ENCODE peak calls at places on chromosomes 16 and 17, in four cellular contexts. One of them, this sample, is unnamed.

GRCh38 chr16:84862804-84863484 is 43.2 kb downstream of the CRISPLD2 start:
- DNase-seq in CD8-positive, alpha-beta T cell: no peak
- DNase-seq in cardiac muscle cell: no peak
- DNase-seq in choroid plexus epithelial cell: peak
- DNase-seq in this sample: no peak

GRCh38 chr16:13866073-13866472 is 53.9 kb upstream of the ERCC4 start:
- DNase-seq in CD8-positive, alpha-beta T cell: peak
- DNase-seq in cardiac muscle cell: peak
- DNase-seq in choroid plexus epithelial cell: peak
- DNase-seq in this sample: peak

GRCh38 chr17:9009737-9010136 is 11.6 kb upstream of the NTN1 start:
- DNase-seq in CD8-positive, alpha-beta T cell: no peak
- DNase-seq in cardiac muscle cell: no peak
- DNase-seq in choroid plexus epithelial cell: no peak
- DNase-seq in this sample: no peak

GRCh38 chr17:30236807-30237206 is 1.3 kb upstream of the SLC6A4 start:
- DNase-seq in CD8-positive, alpha-beta T cell: no peak
- DNase-seq in cardiac muscle cell: peak
- DNase-seq in choroid plexus epithelial cell: peak
- DNase-seq in this sample: peak

GRCh38 chr17:2071024-2071385 is 16.1 kb downstream of the HIC1 start:
- DNase-seq in CD8-positive, alpha-beta T cell: no peak
- DNase-seq in cardiac muscle cell: no peak
- DNase-seq in choroid plexus epithelial cell: no peak
- DNase-seq in this sample: no peak

GRCh38 chr16:19113577-19114358 is at the start of gene ITPRIPL2:
- DNase-seq in CD8-positive, alpha-beta T cell: no peak
- DNase-seq in cardiac muscle cell: peak
- DNase-seq in choroid plexus epithelial cell: peak
- DNase-seq in this sample: peak

GRCh38 chr17:37714897-37715296 is 30.0 kb downstream of the HNF1B start:
- DNase-seq in CD8-positive, alpha-beta T cell: no peak
- DNase-seq in cardiac muscle cell: no peak
- DNase-seq in choroid plexus epithelial cell: peak
- DNase-seq in this sample: peak

GRCh38 chr16:74695450-74696422 is 4.9 kb downstream of the MLKL start:
- DNase-seq in CD8-positive, alpha-beta T cell: peak
- DNase-seq in cardiac muscle cell: peak
- DNase-seq in choroid plexus epithelial cell: peak
- DNase-seq in this sample: peak

GRCh38 chr16:84045818-84046470 is 3.3 kb upstream of the SLC38A8 start:
- DNase-seq in CD8-positive, alpha-beta T cell: no peak
- DNase-seq in cardiac muscle cell: no peak
- DNase-seq in choroid plexus epithelial cell: no peak
- DNase-seq in this sample: no peak

GRCh38 chr17:34398990-34399389 is 36.0 kb upstream of the CCL1 start:
- DNase-seq in CD8-positive, alpha-beta T cell: no peak
- DNase-seq in cardiac muscle cell: no peak
- DNase-seq in choroid plexus epithelial cell: no peak
- DNase-seq in this sample: no peak

GRCh38 chr17:3512512-3513171 is 36.8 kb downstream of the ASPA start:
- DNase-seq in CD8-positive, alpha-beta T cell: no peak
- DNase-seq in cardiac muscle cell: peak
- DNase-seq in choroid plexus epithelial cell: peak
- DNase-seq in this sample: peak

GRCh38 chr17:6711681-6712057 is 1.5 kb downstream of the SLC13A5 start:
- DNase-seq in CD8-positive, alpha-beta T cell: no peak
- DNase-seq in cardiac muscle cell: no peak
- DNase-seq in choroid plexus epithelial cell: no peak
- DNase-seq in this sample: no peak

GRCh38 chr17:6711081-6711674 is 2.0 kb downstream of the SLC13A5 start:
- DNase-seq in CD8-positive, alpha-beta T cell: no peak
- DNase-seq in cardiac muscle cell: no peak
- DNase-seq in choroid plexus epithelial cell: no peak
- DNase-seq in this sample: no peak

GRCh38 chr17:6708357-6708961 is 4.7 kb downstream of the SLC13A5 start:
- DNase-seq in CD8-positive, alpha-beta T cell: no peak
- DNase-seq in cardiac muscle cell: no peak
- DNase-seq in choroid plexus epithelial cell: no peak
- DNase-seq in this sample: no peak

GRCh38 chr17:6712058-6712853 is 913 bp downstream of the SLC13A5 start:
- DNase-seq in CD8-positive, alpha-beta T cell: no peak
- DNase-seq in cardiac muscle cell: peak
- DNase-seq in choroid plexus epithelial cell: peak
- DNase-seq in this sample: peak

DNA sequence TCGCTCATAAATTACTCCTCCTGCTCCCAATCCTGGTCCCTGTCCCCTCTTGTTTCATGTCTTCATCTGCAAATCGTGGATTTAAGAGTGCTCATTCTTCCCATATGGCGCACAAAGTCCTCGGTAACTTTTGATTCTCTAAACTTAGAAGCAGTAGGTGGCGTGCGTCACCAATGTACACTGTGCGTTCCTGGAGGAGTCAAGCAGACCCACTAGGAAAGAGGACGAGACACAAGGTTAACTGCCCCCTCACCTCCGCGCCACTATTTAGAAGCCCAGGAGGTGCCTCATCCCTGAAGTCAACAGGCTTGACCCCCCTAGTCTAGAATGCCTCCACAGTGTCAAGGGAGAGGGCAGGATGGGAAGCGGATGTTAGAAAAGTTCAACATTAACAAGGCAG is 2.9 kb downstream of the SLC13A5 start:
- DNase-seq in CD8-positive, alpha-beta T cell: no peak
- DNase-seq in cardiac muscle cell: no peak
- DNase-seq in choroid plexus epithelial cell: no peak
- DNase-seq in this sample: no peak
- TF ChIP-seq CTCF in CD8-positive, alpha-beta T cell: no peak
- TF ChIP-seq CTCF in cardiac muscle cell: no peak
- TF ChIP-seq CTCF in choroid plexus epithelial cell: peak
- TF ChIP-seq CTCF in this sample: no peak

DNA sequence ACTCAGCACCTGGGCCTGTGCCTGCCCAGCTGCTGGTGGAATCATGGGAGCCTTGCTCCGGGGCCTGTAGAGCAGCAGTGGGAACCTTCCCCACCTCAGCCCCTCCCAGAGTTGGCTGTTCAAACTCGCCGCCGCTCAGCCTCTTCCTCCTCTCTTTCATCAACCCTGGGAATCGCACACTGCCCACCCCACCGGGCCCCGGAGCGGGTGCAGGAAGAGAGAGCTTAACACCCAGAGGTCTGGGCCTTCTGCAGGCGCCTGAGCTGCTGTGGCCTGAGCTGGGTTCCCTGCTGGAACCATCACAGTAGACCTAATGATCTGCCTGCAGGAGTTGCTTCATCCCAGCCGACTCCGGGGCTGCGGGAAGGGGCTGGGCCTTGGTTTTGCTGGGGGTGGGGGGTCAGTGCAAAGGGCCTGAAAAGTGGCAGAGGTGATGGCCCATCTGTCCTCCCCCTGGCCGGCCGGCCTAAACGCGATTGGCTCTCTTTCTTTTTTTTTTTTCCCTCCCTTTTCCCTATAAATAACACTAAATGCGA is 313.9 kb downstream of the SEC14L1 start:
- DNase-seq in CD8-positive, alpha-beta T cell: no peak
- DNase-seq in cardiac muscle cell: no peak
- DNase-seq in choroid plexus epithelial cell: no peak
- DNase-seq in this sample: no peak
- H3K4me3 ChIP-seq in CD8-positive, alpha-beta T cell: peak
- H3K4me3 ChIP-seq in cardiac muscle cell: no peak
- H3K4me3 ChIP-seq in choroid plexus epithelial cell: no peak
- H3K4me3 ChIP-seq in this sample: no peak

GRCh38 chr17:63832455-63832854 is 5.0 kb upstream of the FTSJ3 start:
- DNase-seq in CD8-positive, alpha-beta T cell: no peak
- DNase-seq in cardiac muscle cell: no peak
- DNase-seq in choroid plexus epithelial cell: no peak
- DNase-seq in this sample: no peak
- TF ChIP-seq CTCF in CD8-positive, alpha-beta T cell: peak
- TF ChIP-seq CTCF in cardiac muscle cell: no peak
- TF ChIP-seq CTCF in choroid plexus epithelial cell: peak
- TF ChIP-seq CTCF in this sample: no peak

GRCh38 chr17:15502315-15503112 is 35.1 kb upstream of the CDRT4 start:
- DNase-seq in CD8-positive, alpha-beta T cell: peak
- DNase-seq in cardiac muscle cell: peak
- DNase-seq in choroid plexus epithelial cell: peak
- DNase-seq in this sample: peak
- H3K4me3 ChIP-seq in CD8-positive, alpha-beta T cell: no peak
- H3K4me3 ChIP-seq in cardiac muscle cell: no peak
- H3K4me3 ChIP-seq in choroid plexus epithelial cell: peak
- H3K4me3 ChIP-seq in this sample: no peak

GRCh38 chr17:75068750-75069149 is 19.0 kb upstream of the SLC16A5 start:
- DNase-seq in CD8-positive, alpha-beta T cell: no peak
- DNase-seq in cardiac muscle cell: no peak
- DNase-seq in choroid plexus epithelial cell: no peak
- DNase-seq in this sample: no peak

GRCh38 chr17:75067856-75068255 is 19.9 kb upstream of the SLC16A5 start:
- DNase-seq in CD8-positive, alpha-beta T cell: no peak
- DNase-seq in cardiac muscle cell: no peak
- DNase-seq in choroid plexus epithelial cell: no peak
- DNase-seq in this sample: no peak

GRCh38 chr17:75073618-75074047 is 14.1 kb upstream of the SLC16A5 start:
- DNase-seq in CD8-positive, alpha-beta T cell: no peak
- DNase-seq in cardiac muscle cell: no peak
- DNase-seq in choroid plexus epithelial cell: no peak
- DNase-seq in this sample: no peak

GRCh38 chr17:75065562-75066151 is 18.6 kb downstream of the KCTD2 start:
- DNase-seq in CD8-positive, alpha-beta T cell: no peak
- DNase-seq in cardiac muscle cell: no peak
- DNase-seq in choroid plexus epithelial cell: peak
- DNase-seq in this sample: no peak

GRCh38 chr17:75069783-75070182 is 18.0 kb upstream of the SLC16A5 start:
- DNase-seq in CD8-positive, alpha-beta T cell: no peak
- DNase-seq in cardiac muscle cell: no peak
- DNase-seq in choroid plexus epithelial cell: peak
- DNase-seq in this sample: peak
- TF ChIP-seq CTCF in CD8-positive, alpha-beta T cell: no peak
- TF ChIP-seq CTCF in cardiac muscle cell: no peak
- TF ChIP-seq CTCF in choroid plexus epithelial cell: peak
- TF ChIP-seq CTCF in this sample: peak

DNA sequence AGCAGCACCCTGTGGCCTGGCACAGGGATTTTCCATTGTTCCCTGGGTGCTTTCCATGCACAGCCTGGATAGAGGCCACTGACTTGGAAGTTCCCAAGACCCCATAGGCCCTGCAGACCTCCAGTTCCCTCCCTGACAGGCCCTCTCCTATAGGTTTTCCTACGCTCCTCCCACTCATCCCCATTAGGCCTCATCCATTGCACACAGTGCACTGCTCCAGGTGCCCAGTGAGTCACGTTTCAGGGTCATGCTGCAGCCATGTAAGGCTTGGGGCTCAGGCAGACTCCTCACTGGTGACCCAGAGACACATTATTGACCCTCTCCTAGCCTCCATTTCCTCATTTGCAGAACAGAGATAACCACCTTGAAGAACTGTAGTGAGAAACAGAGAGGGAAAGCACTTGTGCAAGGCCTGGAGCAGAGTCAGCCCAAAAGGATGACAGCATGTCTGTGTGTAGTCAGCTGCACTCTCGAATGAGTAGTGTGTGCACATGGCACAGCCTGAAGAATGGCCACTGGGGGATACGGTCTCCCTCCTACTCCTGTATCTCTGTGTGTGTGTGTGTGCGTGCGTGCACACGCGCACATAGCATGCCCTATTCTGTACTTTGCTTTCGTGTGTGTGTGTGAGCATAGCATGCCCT is 26.8 kb downstream of the DRC3 start:
- DNase-seq in CD8-positive, alpha-beta T cell: no peak
- DNase-seq in cardiac muscle cell: no peak
- DNase-seq in choroid plexus epithelial cell: peak
- DNase-seq in this sample: peak
- H3K4me3 ChIP-seq in CD8-positive, alpha-beta T cell: no peak
- H3K4me3 ChIP-seq in cardiac muscle cell: no peak
- H3K4me3 ChIP-seq in choroid plexus epithelial cell: no peak
- H3K4me3 ChIP-seq in this sample: no peak

GRCh38 chr17:5031365-5032082 is 3.7 kb downstream of the SLC52A1 start:
- DNase-seq in CD8-positive, alpha-beta T cell: peak
- DNase-seq in cardiac muscle cell: peak
- DNase-seq in choroid plexus epithelial cell: peak
- DNase-seq in this sample: peak
- TF ChIP-seq CTCF in CD8-positive, alpha-beta T cell: peak
- TF ChIP-seq CTCF in cardiac muscle cell: peak
- TF ChIP-seq CTCF in choroid plexus epithelial cell: peak
- TF ChIP-seq CTCF in this sample: peak

GRCh38 chr17:79796570-79797491 is at the start of gene CBX8:
- DNase-seq in CD8-positive, alpha-beta T cell: peak
- DNase-seq in cardiac muscle cell: peak
- DNase-seq in choroid plexus epithelial cell: peak
- DNase-seq in this sample: peak

GRCh38 chr17:79798296-79799173 is 1.7 kb upstream of the CBX8 start:
- DNase-seq in CD8-positive, alpha-beta T cell: no peak
- DNase-seq in cardiac muscle cell: no peak
- DNase-seq in choroid plexus epithelial cell: no peak
- DNase-seq in this sample: no peak

GRCh38 chr17:79799174-79799537 is 2.3 kb upstream of the CBX8 start:
- DNase-seq in CD8-positive, alpha-beta T cell: no peak
- DNase-seq in cardiac muscle cell: no peak
- DNase-seq in choroid plexus epithelial cell: no peak
- DNase-seq in this sample: no peak

GRCh38 chr17:79795795-79796569 is 895 bp downstream of the CBX8 start:
- DNase-seq in CD8-positive, alpha-beta T cell: no peak
- DNase-seq in cardiac muscle cell: no peak
- DNase-seq in choroid plexus epithelial cell: no peak
- DNase-seq in this sample: no peak

GRCh38 chr17:79797492-79798295 is 817 bp upstream of the CBX8 start:
- DNase-seq in CD8-positive, alpha-beta T cell: no peak
- DNase-seq in cardiac muscle cell: no peak
- DNase-seq in choroid plexus epithelial cell: no peak
- DNase-seq in this sample: no peak
- H3K4me3 ChIP-seq in CD8-positive, alpha-beta T cell: peak
- H3K4me3 ChIP-seq in cardiac muscle cell: peak
- H3K4me3 ChIP-seq in choroid plexus epithelial cell: peak
- H3K4me3 ChIP-seq in this sample: peak

DNA sequence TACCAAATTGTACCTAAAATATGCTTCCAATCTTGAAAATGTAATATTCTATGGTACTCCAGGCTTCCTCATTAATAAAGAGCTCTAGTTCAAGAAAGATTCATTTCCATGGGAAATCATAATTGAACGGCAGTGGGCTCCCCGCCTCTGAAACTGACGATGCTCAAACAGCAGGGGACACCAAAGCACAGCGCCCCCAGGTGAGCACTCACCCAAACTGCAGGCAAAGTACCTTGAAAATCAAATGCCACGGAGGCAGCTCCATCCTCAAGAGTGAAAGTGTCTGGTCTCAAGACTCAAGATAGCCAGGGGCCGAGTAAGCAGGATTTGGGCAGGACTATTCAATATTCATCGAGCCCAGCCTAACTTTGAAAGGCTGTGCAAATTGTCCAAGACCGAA is 217.4 kb upstream of the TNRC6C start:
- DNase-seq in CD8-positive, alpha-beta T cell: peak
- DNase-seq in cardiac muscle cell: no peak
- DNase-seq in choroid plexus epithelial cell: no peak
- DNase-seq in this sample: no peak
- TF ChIP-seq CTCF in CD8-positive, alpha-beta T cell: peak
- TF ChIP-seq CTCF in cardiac muscle cell: peak
- TF ChIP-seq CTCF in choroid plexus epithelial cell: peak
- TF ChIP-seq CTCF in this sample: peak